ENCODE peak calls at places on chromosomes 1 and 21, in six cellular contexts. One of them, this sample, is unnamed.

GRCh38 chr1:13714851-13715250 is 14.9 kb downstream of the PRDM2 start:
- DNase-seq in activated CD4-positive, alpha-beta T cell treated with anti-CD3 and anti-CD28 coated beads, Interleukin-2, amount 50 U/mL, for 48 hours: no peak
- DNase-seq in AG08395: no peak
- DNase-seq in AML-193: no peak
- DNase-seq in stimulated activated CD8-positive, alpha-beta memory T cell treated with anti-CD3 and anti-CD28 coated beads, Interleukin-4, amount 100 ng/mL, for 48 hours: no peak
- DNase-seq in NAMALWA: peak
- DNase-seq in this sample: peak

GRCh38 chr1:229388876-229389580 is 44.9 kb downstream of the ACTA1 start:
- DNase-seq in AG08395: peak
- DNase-seq in stimulated activated CD8-positive, alpha-beta memory T cell treated with anti-CD3 and anti-CD28 coated beads, Interleukin-4, amount 100 ng/mL, for 48 hours: no peak
- DNase-seq in activated CD4-positive, alpha-beta T cell treated with anti-CD3 and anti-CD28 coated beads, Interleukin-2, amount 50 U/mL, for 48 hours: no peak
- DNase-seq in AML-193: no peak
- DNase-seq in NAMALWA: no peak
- DNase-seq in this sample: no peak

GRCh38 chr1:14850563-14850962 is 252.1 kb downstream of the KAZN start:
- DNase-seq in stimulated activated CD8-positive, alpha-beta memory T cell treated with anti-CD3 and anti-CD28 coated beads, Interleukin-4, amount 100 ng/mL, for 48 hours: no peak
- DNase-seq in NAMALWA: no peak
- DNase-seq in AG08395: no peak
- DNase-seq in activated CD4-positive, alpha-beta T cell treated with anti-CD3 and anti-CD28 coated beads, Interleukin-2, amount 50 U/mL, for 48 hours: no peak
- DNase-seq in AML-193: no peak
- DNase-seq in this sample: no peak

GRCh38 chr1:160640359-160641123 is 6.3 kb downstream of the SLAMF1 start:
- DNase-seq in AG08395: no peak
- DNase-seq in NAMALWA: no peak
- DNase-seq in AML-193: peak
- DNase-seq in activated CD4-positive, alpha-beta T cell treated with anti-CD3 and anti-CD28 coated beads, Interleukin-2, amount 50 U/mL, for 48 hours: no peak
- DNase-seq in stimulated activated CD8-positive, alpha-beta memory T cell treated with anti-CD3 and anti-CD28 coated beads, Interleukin-4, amount 100 ng/mL, for 48 hours: no peak
- DNase-seq in this sample: no peak

GRCh38 chr1:92536593-92537332 is 50.0 kb upstream of the GFI1 start:
- DNase-seq in activated CD4-positive, alpha-beta T cell treated with anti-CD3 and anti-CD28 coated beads, Interleukin-2, amount 50 U/mL, for 48 hours: no peak
- DNase-seq in NAMALWA: peak
- DNase-seq in stimulated activated CD8-positive, alpha-beta memory T cell treated with anti-CD3 and anti-CD28 coated beads, Interleukin-4, amount 100 ng/mL, for 48 hours: no peak
- DNase-seq in AG08395: peak
- DNase-seq in AML-193: no peak
- DNase-seq in this sample: no peak

GRCh38 chr1:41621791-41622190 is 137.3 kb upstream of the EDN2 start:
- DNase-seq in stimulated activated CD8-positive, alpha-beta memory T cell treated with anti-CD3 and anti-CD28 coated beads, Interleukin-4, amount 100 ng/mL, for 48 hours: no peak
- DNase-seq in AML-193: no peak
- DNase-seq in NAMALWA: no peak
- DNase-seq in AG08395: no peak
- DNase-seq in activated CD4-positive, alpha-beta T cell treated with anti-CD3 and anti-CD28 coated beads, Interleukin-2, amount 50 U/mL, for 48 hours: no peak
- DNase-seq in this sample: no peak

GRCh38 chr1:184160942-184161698 is 109.6 kb downstream of the TSEN15 start:
- DNase-seq in AML-193: no peak
- DNase-seq in stimulated activated CD8-positive, alpha-beta memory T cell treated with anti-CD3 and anti-CD28 coated beads, Interleukin-4, amount 100 ng/mL, for 48 hours: peak
- DNase-seq in activated CD4-positive, alpha-beta T cell treated with anti-CD3 and anti-CD28 coated beads, Interleukin-2, amount 50 U/mL, for 48 hours: peak
- DNase-seq in AG08395: peak
- DNase-seq in NAMALWA: no peak
- DNase-seq in this sample: no peak

GRCh38 chr1:19208710-19209438 is 1.2 kb downstream of the UBR4 start:
- DNase-seq in AG08395: peak
- DNase-seq in AML-193: no peak
- DNase-seq in activated CD4-positive, alpha-beta T cell treated with anti-CD3 and anti-CD28 coated beads, Interleukin-2, amount 50 U/mL, for 48 hours: no peak
- DNase-seq in NAMALWA: no peak
- DNase-seq in stimulated activated CD8-positive, alpha-beta memory T cell treated with anti-CD3 and anti-CD28 coated beads, Interleukin-4, amount 100 ng/mL, for 48 hours: no peak
- DNase-seq in this sample: no peak

GRCh38 chr1:158809862-158810261 is 21.3 kb upstream of the MNDA start:
- DNase-seq in AG08395: no peak
- DNase-seq in NAMALWA: no peak
- DNase-seq in AML-193: peak
- DNase-seq in stimulated activated CD8-positive, alpha-beta memory T cell treated with anti-CD3 and anti-CD28 coated beads, Interleukin-4, amount 100 ng/mL, for 48 hours: no peak
- DNase-seq in activated CD4-positive, alpha-beta T cell treated with anti-CD3 and anti-CD28 coated beads, Interleukin-2, amount 50 U/mL, for 48 hours: no peak
- DNase-seq in this sample: peak

GRCh38 chr21:39079617-39080016 is 103.6 kb downstream of the PSMG1 start:
- DNase-seq in activated CD4-positive, alpha-beta T cell treated with anti-CD3 and anti-CD28 coated beads, Interleukin-2, amount 50 U/mL, for 48 hours: no peak
- DNase-seq in AML-193: peak
- DNase-seq in stimulated activated CD8-positive, alpha-beta memory T cell treated with anti-CD3 and anti-CD28 coated beads, Interleukin-4, amount 100 ng/mL, for 48 hours: no peak
- DNase-seq in NAMALWA: no peak
- DNase-seq in AG08395: no peak
- DNase-seq in this sample: no peak

GRCh38 chr1:18557621-18558465 is 72.8 kb upstream of the PAX7 start:
- DNase-seq in AG08395: no peak
- DNase-seq in AML-193: no peak
- DNase-seq in stimulated activated CD8-positive, alpha-beta memory T cell treated with anti-CD3 and anti-CD28 coated beads, Interleukin-4, amount 100 ng/mL, for 48 hours: peak
- DNase-seq in activated CD4-positive, alpha-beta T cell treated with anti-CD3 and anti-CD28 coated beads, Interleukin-2, amount 50 U/mL, for 48 hours: no peak
- DNase-seq in NAMALWA: no peak
- DNase-seq in this sample: no peak

GRCh38 chr1:48808496-48808895 is 31.8 kb upstream of the BEND5 start:
- DNase-seq in NAMALWA: no peak
- DNase-seq in AG08395: no peak
- DNase-seq in activated CD4-positive, alpha-beta T cell treated with anti-CD3 and anti-CD28 coated beads, Interleukin-2, amount 50 U/mL, for 48 hours: no peak
- DNase-seq in stimulated activated CD8-positive, alpha-beta memory T cell treated with anti-CD3 and anti-CD28 coated beads, Interleukin-4, amount 100 ng/mL, for 48 hours: no peak
- DNase-seq in AML-193: no peak
- DNase-seq in this sample: no peak

GRCh38 chr1:85047472-85048295 is 616 bp downstream of the MCOLN3 start:
- DNase-seq in NAMALWA: no peak
- DNase-seq in AG08395: peak
- DNase-seq in activated CD4-positive, alpha-beta T cell treated with anti-CD3 and anti-CD28 coated beads, Interleukin-2, amount 50 U/mL, for 48 hours: no peak
- DNase-seq in stimulated activated CD8-positive, alpha-beta memory T cell treated with anti-CD3 and anti-CD28 coated beads, Interleukin-4, amount 100 ng/mL, for 48 hours: no peak
- DNase-seq in AML-193: no peak
- DNase-seq in this sample: no peak

GRCh38 chr1:230464618-230465017 is 38.5 kb upstream of the PGBD5 start:
- DNase-seq in activated CD4-positive, alpha-beta T cell treated with anti-CD3 and anti-CD28 coated beads, Interleukin-2, amount 50 U/mL, for 48 hours: no peak
- DNase-seq in AG08395: no peak
- DNase-seq in AML-193: no peak
- DNase-seq in stimulated activated CD8-positive, alpha-beta memory T cell treated with anti-CD3 and anti-CD28 coated beads, Interleukin-4, amount 100 ng/mL, for 48 hours: no peak
- DNase-seq in NAMALWA: no peak
- DNase-seq in this sample: no peak

GRCh38 chr21:37060296-37060695 is 12.6 kb downstream of the PIGP start:
- DNase-seq in NAMALWA: peak
- DNase-seq in stimulated activated CD8-positive, alpha-beta memory T cell treated with anti-CD3 and anti-CD28 coated beads, Interleukin-4, amount 100 ng/mL, for 48 hours: peak
- DNase-seq in AML-193: no peak
- DNase-seq in activated CD4-positive, alpha-beta T cell treated with anti-CD3 and anti-CD28 coated beads, Interleukin-2, amount 50 U/mL, for 48 hours: no peak
- DNase-seq in AG08395: peak
- DNase-seq in this sample: peak

GRCh38 chr1:187226396-187226795 is 397.6 kb downstream of the PLA2G4A start:
- DNase-seq in activated CD4-positive, alpha-beta T cell treated with anti-CD3 and anti-CD28 coated beads, Interleukin-2, amount 50 U/mL, for 48 hours: no peak
- DNase-seq in NAMALWA: no peak
- DNase-seq in AML-193: no peak
- DNase-seq in stimulated activated CD8-positive, alpha-beta memory T cell treated with anti-CD3 and anti-CD28 coated beads, Interleukin-4, amount 100 ng/mL, for 48 hours: no peak
- DNase-seq in AG08395: peak
- DNase-seq in this sample: no peak

GRCh38 chr1:236301958-236302335 is 20.2 kb upstream of the ERO1B start:
- DNase-seq in NAMALWA: no peak
- DNase-seq in AML-193: no peak
- DNase-seq in activated CD4-positive, alpha-beta T cell treated with anti-CD3 and anti-CD28 coated beads, Interleukin-2, amount 50 U/mL, for 48 hours: no peak
- DNase-seq in AG08395: no peak
- DNase-seq in stimulated activated CD8-positive, alpha-beta memory T cell treated with anti-CD3 and anti-CD28 coated beads, Interleukin-4, amount 100 ng/mL, for 48 hours: no peak
- DNase-seq in this sample: no peak

GRCh38 chr1:234479866-234480265 is 887 bp upstream of the TARBP1 start:
- DNase-seq in AG08395: no peak
- DNase-seq in stimulated activated CD8-positive, alpha-beta memory T cell treated with anti-CD3 and anti-CD28 coated beads, Interleukin-4, amount 100 ng/mL, for 48 hours: no peak
- DNase-seq in NAMALWA: no peak
- DNase-seq in AML-193: no peak
- DNase-seq in activated CD4-positive, alpha-beta T cell treated with anti-CD3 and anti-CD28 coated beads, Interleukin-2, amount 50 U/mL, for 48 hours: no peak
- DNase-seq in this sample: no peak